ENCODE peak calls at places on chromosomes 2 and 18, in eight cellular contexts. D, T, Q, I, S, A, C and X are unnamed samples.

GRCh38 chr2:150859872-150860271 is 372.4 kb upstream of the RND3 start:
- DNase-seq in A (no peak), D (no peak), C (no peak), T (no peak), Q (no peak), S (no peak), I (no peak), X (no peak)

GRCh38 chr2:4340536-4340935 is 637.2 kb downstream of the DCDC2C start:
- DNase-seq in A (no peak), Q (no peak), C (no peak), I (no peak), D (no peak), S (no peak), T (no peak), X (no peak)

GRCh38 chr2:37377187-37377532 is 32.7 kb downstream of the QPCT start:
- DNase-seq in S (peak), I (peak), C (no peak), T (no peak), Q (no peak), D (no peak), A (no peak), X (no peak)

GRCh38 chr18:49904871-49905555 is 91.7 kb upstream of the ACAA2 start:
- DNase-seq in C (no peak), T (no peak), Q (no peak), A (no peak), S (no peak), I (no peak), D (no peak), X (no peak)

GRCh38 chr2:98912957-98913915 is 22.8 kb downstream of the CRACDL start:
- DNase-seq in A (no peak), S (no peak), I (peak), D (no peak), T (peak), Q (no peak), C (peak), X (no peak)

GRCh38 chr18:9017170-9017899 is 85.2 kb upstream of the NDUFV2 start:
- DNase-seq in A (peak), D (no peak), C (no peak), T (peak), S (peak), I (peak), Q (no peak), X (no peak)

GRCh38 chr2:238139141-238139840 is 823 bp downstream of the KLHL30 start:
- DNase-seq in D (no peak), C (peak), S (no peak), A (no peak), T (no peak), Q (no peak), I (no peak), X (no peak)

GRCh38 chr2:204272089-204272488 is 273.2 kb upstream of the PARD3B start:
- DNase-seq in S (no peak), T (no peak), D (no peak), I (no peak), A (no peak), Q (no peak), C (no peak), X (no peak)

GRCh38 chr2:239065537-239065936 is 217.7 kb downstream of the TWIST2 start:
- DNase-seq in C (no peak), I (no peak), S (no peak), Q (no peak), T (no peak), A (no peak), D (no peak), X (no peak)

GRCh38 chr2:43212931-43213330 is 13.5 kb downstream of the ZFP36L2 start:
- DNase-seq in D (no peak), I (no peak), Q (no peak), S (no peak), C (no peak), A (no peak), T (no peak), X (no peak)

GRCh38 chr2:147033046-147033445 is 811.8 kb upstream of the ACVR2A start:
- DNase-seq in I (no peak), A (peak), C (no peak), T (no peak), D (no peak), Q (no peak), S (no peak), X (no peak)

GRCh38 chr2:99552529-99552928 is 62.7 kb upstream of the REV1 start:
- DNase-seq in Q (peak), C (no peak), D (no peak), I (no peak), S (no peak), A (no peak), T (no peak), X (no peak)

GRCh38 chr2:152434395-152435182 is 99.6 kb downstream of the FMNL2 start:
- DNase-seq in S (no peak), A (no peak), D (no peak), I (no peak), T (no peak), Q (no peak), C (no peak), X (no peak)

GRCh38 chr2:174025271-174026121 is 60.3 kb upstream of the SP3 start:
- DNase-seq in T (no peak), S (peak), Q (no peak), A (no peak), C (peak), I (no peak), D (no peak), X (no peak)

GRCh38 chr2:183809404-183809803 is 685.2 kb downstream of the NUP35 start:
- DNase-seq in Q (no peak), I (no peak), A (no peak), D (no peak), T (no peak), C (no peak), S (no peak), X (no peak)

GRCh38 chr18:31105733-31106132 is 3.5 kb upstream of the DSC2 start:
- DNase-seq in C (no peak), I (no peak), A (no peak), T (no peak), Q (no peak), D (no peak), S (no peak), X (no peak)

GRCh38 chr2:136242687-136243277 is 124.8 kb upstream of the CXCR4 start:
- DNase-seq in S (no peak), D (no peak), T (no peak), A (no peak), C (no peak), Q (no peak), I (peak), X (no peak)

GRCh38 chr2:235669983-235670962 is 176.4 kb downstream of the AGAP1 start:
- DNase-seq in T (peak), I (no peak), Q (peak), D (peak), A (peak), S (peak), C (peak), X (peak)

GRCh38 chr18:36212978-36213303 is 25.6 kb downstream of the MOCOS start:
- DNase-seq in I (no peak), Q (no peak), A (no peak), T (no peak), C (no peak), S (no peak), D (no peak), X (no peak)